ENCODE peak calls at places on chromosomes 12 and 14, in five cellular contexts. F is CD4-positive, alpha-beta memory T cell; S is mammary epithelial cell; U is stimulated activated CD4-positive, alpha-beta T cell treated with anti-CD3 and anti-CD28 coated beads, TNF-alpha, amount 100 ng/mL, for 48 hours; B is NCI-H345. T is an unnamed sample.

GRCh38 chr14:50835280-50835679 is 4.3 kb upstream of the NIN start:
- DNase-seq in F (peak), S (peak), U (no peak), B (no peak), T (no peak)

GRCh38 chr14:104280085-104280901 is 141.9 kb downstream of the KIF26A start:
- DNase-seq in F (no peak), B (no peak), S (no peak), U (no peak), T (no peak)

GRCh38 chr12:89960607-89961394 is 252.2 kb upstream of the ATP2B1 start:
- DNase-seq in B (no peak), S (peak), F (no peak), U (no peak), T (no peak)

GRCh38 chr12:49887091-49887490 is 16.6 kb downstream of the FAIM2 start:
- DNase-seq in S (no peak), U (no peak), B (no peak), F (no peak), T (no peak)

GRCh38 chr12:20007331-20007730 is 361.0 kb upstream of the PDE3A start:
- DNase-seq in B (no peak), S (no peak), U (no peak), F (no peak), T (no peak)

GRCh38 chr12:18658179-18658578 is 79.6 kb downstream of the PLCZ1 start:
- DNase-seq in S (no peak), U (no peak), F (no peak), B (no peak), T (no peak)

GRCh38 chr14:31127690-31128089 is 79.9 kb downstream of the HECTD1 start:
- DNase-seq in S (peak), B (no peak), F (peak), U (no peak), T (no peak)

GRCh38 chr12:75646329-75646940 is 135.0 kb upstream of the KRR1 start:
- DNase-seq in B (no peak), S (no peak), U (no peak), F (no peak), T (no peak)

GRCh38 chr14:101471723-101472517 is 89.4 kb upstream of the DIO3 start:
- DNase-seq in F (no peak), S (no peak), U (no peak), B (no peak), T (no peak)